ENCODE peak calls at places on chromosome 1, in ten cellular contexts. T, K, R, X, L, W, U, D, E and Z are unnamed samples.

GRCh38 chr1:151831605-151832004 is at the start of gene RORC:
- DNase-seq in D (no peak), X (no peak), K (peak), E (no peak), L (peak), W (no peak), T (peak), R (peak), U (no peak), Z (no peak)

GRCh38 chr1:206859082-206859491 is 6.3 kb upstream of the IL20 start:
- DNase-seq in X (peak), R (peak), L (no peak), K (no peak), T (no peak), D (no peak), E (peak), W (no peak), U (no peak), Z (no peak)

GRCh38 chr1:89516055-89516454 is 8.6 kb upstream of the LRRC8B start:
- DNase-seq in T (no peak), E (no peak), L (no peak), U (no peak), R (no peak), W (peak), X (peak), D (no peak), K (no peak), Z (no peak)

GRCh38 chr1:167555971-167556714 is 2.6 kb upstream of the CREG1 start:
- DNase-seq in U (peak), W (peak), T (peak), L (peak), X (peak), R (peak), E (peak), K (peak), D (peak), Z (peak)

GRCh38 chr1:154755858-154756730 is 114.0 kb downstream of the KCNN3 start:
- DNase-seq in D (no peak), W (peak), E (no peak), R (no peak), U (no peak), L (no peak), T (no peak), X (peak), K (no peak), Z (no peak)

GRCh38 chr1:170511066-170511465 is 20.9 kb upstream of the GORAB start:
- DNase-seq in T (no peak), E (no peak), L (no peak), W (no peak), D (no peak), U (no peak), K (no peak), R (no peak), X (no peak), Z (no peak)

GRCh38 chr1:213988639-213989070 is 882 bp downstream of the PROX1 start:
- DNase-seq in X (no peak), E (no peak), W (no peak), L (no peak), D (peak), R (no peak), U (no peak), T (no peak), K (no peak), Z (no peak)

GRCh38 chr1:47872871-47873270 is 124.3 kb downstream of the TRABD2B start:
- DNase-seq in K (no peak), E (no peak), D (no peak), T (no peak), R (no peak), L (no peak), W (no peak), X (no peak), U (no peak), Z (no peak)

GRCh38 chr1:52727956-52728656 is 1.9 kb downstream of the ZYG11B start:
- DNase-seq in W (no peak), T (no peak), U (no peak), R (no peak), D (no peak), X (peak), L (no peak), E (no peak), K (no peak), Z (no peak)

GRCh38 chr1:231792634-231793033 is 166.0 kb downstream of the DISC1 start:
- DNase-seq in U (no peak), D (no peak), T (no peak), L (no peak), W (no peak), R (no peak), K (no peak), X (no peak), E (no peak), Z (no peak)

GRCh38 chr1:42186172-42186571 is 21.6 kb upstream of the GUCA2A start:
- DNase-seq in W (no peak), E (no peak), K (no peak), R (no peak), L (no peak), U (no peak), D (no peak), T (no peak), X (no peak), Z (no peak)

GRCh38 chr1:58816072-58816746 is 32.4 kb upstream of the JUN start:
- DNase-seq in T (peak), D (peak), E (peak), L (peak), K (peak), U (peak), R (no peak), W (peak), X (peak), Z (peak)

GRCh38 chr1:203652718-203653461 is 26.3 kb downstream of the ATP2B4 start:
- DNase-seq in W (no peak), L (no peak), K (no peak), D (no peak), T (no peak), E (peak), R (no peak), U (no peak), X (no peak), Z (no peak)

GRCh38 chr1:224733021-224733911 is 117.1 kb downstream of the CNIH3 start:
- DNase-seq in U (no peak), R (peak), T (peak), D (peak), W (peak), K (no peak), L (peak), E (no peak), X (peak), Z (no peak)

GRCh38 chr1:231062500-231063270 is 22.6 kb upstream of the FAM89A start:
- DNase-seq in E (no peak), W (no peak), D (no peak), T (no peak), R (no peak), K (no peak), X (no peak), L (no peak), U (no peak), Z (no peak)

GRCh38 chr1:182249201-182249676 is 142.4 kb downstream of the GLUL start:
- DNase-seq in W (peak), X (peak), R (no peak), T (no peak), D (peak), U (no peak), L (no peak), K (peak), E (no peak), Z (no peak)

GRCh38 chr1:197775282-197776262 is at the start of gene DENND1B:
- DNase-seq in D (peak), R (peak), L (peak), T (peak), U (peak), W (peak), K (peak), X (peak), E (peak), Z (peak)

GRCh38 chr1:177255411-177255810 is 84.7 kb downstream of the BRINP2 start:
- DNase-seq in X (peak), D (no peak), U (no peak), E (no peak), K (no peak), L (no peak), T (no peak), W (peak), R (no peak), Z (no peak)